ENCODE peak calls at places on chromosomes 2 and 18, in six cellular contexts. One of them, this sample, is unnamed.

GRCh38 chr2:134411279-134411827 is 157.5 kb downstream of the MGAT5 start:
- DNase-seq in adrenal gland: no peak
- DNase-seq in kidney epithelial cell: no peak
- DNase-seq in uterus: no peak
- DNase-seq in choroid plexus epithelial cell: no peak
- DNase-seq in CD8-positive, alpha-beta T cell: no peak
- DNase-seq in this sample: no peak

GRCh38 chr2:144515694-144516416 is 4.1 kb downstream of the ZEB2 start:
- DNase-seq in adrenal gland: peak
- DNase-seq in kidney epithelial cell: no peak
- DNase-seq in uterus: peak
- DNase-seq in choroid plexus epithelial cell: peak
- DNase-seq in CD8-positive, alpha-beta T cell: peak
- DNase-seq in this sample: peak

GRCh38 chr2:41500895-41501294 is 546.9 kb upstream of the PKDCC start:
- DNase-seq in adrenal gland: no peak
- DNase-seq in kidney epithelial cell: no peak
- DNase-seq in uterus: no peak
- DNase-seq in choroid plexus epithelial cell: no peak
- DNase-seq in CD8-positive, alpha-beta T cell: no peak
- DNase-seq in this sample: no peak

GRCh38 chr2:108805782-108806181 is 19.2 kb downstream of the CCDC138 start:
- DNase-seq in adrenal gland: no peak
- DNase-seq in kidney epithelial cell: no peak
- DNase-seq in uterus: no peak
- DNase-seq in choroid plexus epithelial cell: no peak
- DNase-seq in CD8-positive, alpha-beta T cell: no peak
- DNase-seq in this sample: no peak

GRCh38 chr2:29033172-29033571 is 41.2 kb downstream of the PCARE start:
- DNase-seq in adrenal gland: no peak
- DNase-seq in kidney epithelial cell: no peak
- DNase-seq in uterus: no peak
- DNase-seq in choroid plexus epithelial cell: peak
- DNase-seq in CD8-positive, alpha-beta T cell: no peak
- DNase-seq in this sample: no peak

GRCh38 chr18:25351280-25351772 is 640 bp downstream of the ZNF521 start:
- DNase-seq in adrenal gland: peak
- DNase-seq in kidney epithelial cell: no peak
- DNase-seq in uterus: no peak
- DNase-seq in choroid plexus epithelial cell: peak
- DNase-seq in CD8-positive, alpha-beta T cell: no peak
- DNase-seq in this sample: peak

GRCh38 chr2:217103752-217104540 is 244.1 kb upstream of the TNP1 start:
- DNase-seq in adrenal gland: no peak
- DNase-seq in kidney epithelial cell: peak
- DNase-seq in uterus: no peak
- DNase-seq in choroid plexus epithelial cell: peak
- DNase-seq in CD8-positive, alpha-beta T cell: no peak
- DNase-seq in this sample: no peak

GRCh38 chr2:133526468-133526769 is 41.8 kb downstream of the NCKAP5 start:
- DNase-seq in adrenal gland: no peak
- DNase-seq in kidney epithelial cell: no peak
- DNase-seq in uterus: no peak
- DNase-seq in choroid plexus epithelial cell: peak
- DNase-seq in CD8-positive, alpha-beta T cell: no peak
- DNase-seq in this sample: no peak

GRCh38 chr2:199303814-199304213 is 153.9 kb downstream of the SATB2 start:
- DNase-seq in adrenal gland: no peak
- DNase-seq in kidney epithelial cell: peak
- DNase-seq in uterus: no peak
- DNase-seq in choroid plexus epithelial cell: peak
- DNase-seq in CD8-positive, alpha-beta T cell: no peak
- DNase-seq in this sample: no peak

GRCh38 chr2:20623241-20623640 is 27.7 kb downstream of the HS1BP3 start:
- DNase-seq in adrenal gland: peak
- DNase-seq in kidney epithelial cell: no peak
- DNase-seq in uterus: peak
- DNase-seq in choroid plexus epithelial cell: no peak
- DNase-seq in CD8-positive, alpha-beta T cell: no peak
- DNase-seq in this sample: no peak

GRCh38 chr2:39361511-39361910 is 75.6 kb downstream of the MAP4K3 start:
- DNase-seq in adrenal gland: no peak
- DNase-seq in kidney epithelial cell: no peak
- DNase-seq in uterus: no peak
- DNase-seq in choroid plexus epithelial cell: no peak
- DNase-seq in CD8-positive, alpha-beta T cell: no peak
- DNase-seq in this sample: no peak

GRCh38 chr2:1581965-1582625 is 162.2 kb downstream of the PXDN start:
- DNase-seq in adrenal gland: no peak
- DNase-seq in kidney epithelial cell: no peak
- DNase-seq in uterus: no peak
- DNase-seq in choroid plexus epithelial cell: no peak
- DNase-seq in CD8-positive, alpha-beta T cell: no peak
- DNase-seq in this sample: no peak

GRCh38 chr2:11738589-11739436 is 7.6 kb upstream of the LPIN1 start:
- DNase-seq in adrenal gland: peak
- DNase-seq in kidney epithelial cell: no peak
- DNase-seq in uterus: peak
- DNase-seq in choroid plexus epithelial cell: peak
- DNase-seq in CD8-positive, alpha-beta T cell: no peak
- DNase-seq in this sample: peak

GRCh38 chr2:188279093-188279445 is 12.6 kb upstream of the GULP1 start:
- DNase-seq in adrenal gland: no peak
- DNase-seq in kidney epithelial cell: no peak
- DNase-seq in uterus: no peak
- DNase-seq in choroid plexus epithelial cell: no peak
- DNase-seq in CD8-positive, alpha-beta T cell: no peak
- DNase-seq in this sample: no peak

GRCh38 chr2:1055014-1055595 is 104.5 kb downstream of the SNTG2 start:
- DNase-seq in adrenal gland: no peak
- DNase-seq in kidney epithelial cell: peak
- DNase-seq in uterus: no peak
- DNase-seq in choroid plexus epithelial cell: peak
- DNase-seq in CD8-positive, alpha-beta T cell: no peak
- DNase-seq in this sample: no peak

GRCh38 chr18:63016270-63016669 is 300.9 kb downstream of the PHLPP1 start:
- DNase-seq in adrenal gland: peak
- DNase-seq in kidney epithelial cell: peak
- DNase-seq in uterus: peak
- DNase-seq in choroid plexus epithelial cell: peak
- DNase-seq in CD8-positive, alpha-beta T cell: peak
- DNase-seq in this sample: peak

GRCh38 chr2:215750763-215751162 is 262.6 kb downstream of the MREG start:
- DNase-seq in adrenal gland: no peak
- DNase-seq in kidney epithelial cell: no peak
- DNase-seq in uterus: no peak
- DNase-seq in choroid plexus epithelial cell: no peak
- DNase-seq in CD8-positive, alpha-beta T cell: no peak
- DNase-seq in this sample: no peak

GRCh38 chr2:157761520-157761919 is 114.6 kb downstream of the ACVR1 start:
- DNase-seq in adrenal gland: no peak
- DNase-seq in kidney epithelial cell: no peak
- DNase-seq in uterus: no peak
- DNase-seq in choroid plexus epithelial cell: peak
- DNase-seq in CD8-positive, alpha-beta T cell: no peak
- DNase-seq in this sample: no peak

GRCh38 chr18:44679912-44680270 is 797 bp upstream of the SETBP1 start:
- DNase-seq in adrenal gland: peak
- DNase-seq in kidney epithelial cell: no peak
- DNase-seq in uterus: peak
- DNase-seq in choroid plexus epithelial cell: peak
- DNase-seq in CD8-positive, alpha-beta T cell: peak
- DNase-seq in this sample: peak

GRCh38 chr2:147482590-147483292 is 362.1 kb upstream of the ACVR2A start:
- DNase-seq in adrenal gland: no peak
- DNase-seq in kidney epithelial cell: no peak
- DNase-seq in uterus: no peak
- DNase-seq in choroid plexus epithelial cell: no peak
- DNase-seq in CD8-positive, alpha-beta T cell: no peak
- DNase-seq in this sample: no peak

GRCh38 chr2:109125595-109126500 is 3.2 kb upstream of the SH3RF3 start:
- DNase-seq in adrenal gland: no peak
- DNase-seq in kidney epithelial cell: peak
- DNase-seq in uterus: no peak
- DNase-seq in choroid plexus epithelial cell: peak
- DNase-seq in CD8-positive, alpha-beta T cell: no peak
- DNase-seq in this sample: no peak

GRCh38 chr2:161010503-161010902 is 149.7 kb upstream of the TANK start:
- DNase-seq in adrenal gland: no peak
- DNase-seq in kidney epithelial cell: no peak
- DNase-seq in uterus: no peak
- DNase-seq in choroid plexus epithelial cell: no peak
- DNase-seq in CD8-positive, alpha-beta T cell: no peak
- DNase-seq in this sample: no peak

GRCh38 chr2:64273524-64274398 is 129.5 kb upstream of the PELI1 start:
- DNase-seq in adrenal gland: peak
- DNase-seq in kidney epithelial cell: peak
- DNase-seq in uterus: peak
- DNase-seq in choroid plexus epithelial cell: peak
- DNase-seq in CD8-positive, alpha-beta T cell: no peak
- DNase-seq in this sample: no peak

GRCh38 chr18:74831571-74832250 is 234.0 kb downstream of the ZNF407 start:
- DNase-seq in adrenal gland: no peak
- DNase-seq in kidney epithelial cell: no peak
- DNase-seq in uterus: no peak
- DNase-seq in choroid plexus epithelial cell: peak
- DNase-seq in CD8-positive, alpha-beta T cell: no peak
- DNase-seq in this sample: no peak

GRCh38 chr2:153455403-153455802 is 23.2 kb downstream of the RPRM start:
- DNase-seq in adrenal gland: no peak
- DNase-seq in kidney epithelial cell: no peak
- DNase-seq in uterus: no peak
- DNase-seq in choroid plexus epithelial cell: no peak
- DNase-seq in CD8-positive, alpha-beta T cell: no peak
- DNase-seq in this sample: no peak

GRCh38 chr18:75799449-75800330 is 372.2 kb upstream of the SMIM21 start:
- DNase-seq in adrenal gland: no peak
- DNase-seq in kidney epithelial cell: no peak
- DNase-seq in uterus: no peak
- DNase-seq in choroid plexus epithelial cell: no peak
- DNase-seq in CD8-positive, alpha-beta T cell: no peak
- DNase-seq in this sample: no peak

GRCh38 chr2:96409543-96410184 is 74.1 kb downstream of the NCAPH start:
- DNase-seq in adrenal gland: peak
- DNase-seq in kidney epithelial cell: no peak
- DNase-seq in uterus: no peak
- DNase-seq in choroid plexus epithelial cell: peak
- DNase-seq in CD8-positive, alpha-beta T cell: no peak
- DNase-seq in this sample: no peak

GRCh38 chr2:164711246-164712138 is 90.2 kb upstream of the GRB14 start:
- DNase-seq in adrenal gland: no peak
- DNase-seq in kidney epithelial cell: peak
- DNase-seq in uterus: no peak
- DNase-seq in choroid plexus epithelial cell: no peak
- DNase-seq in CD8-positive, alpha-beta T cell: no peak
- DNase-seq in this sample: no peak

GRCh38 chr2:164710252-164710633 is 89.0 kb upstream of the GRB14 start:
- DNase-seq in adrenal gland: no peak
- DNase-seq in kidney epithelial cell: no peak
- DNase-seq in uterus: no peak
- DNase-seq in choroid plexus epithelial cell: peak
- DNase-seq in CD8-positive, alpha-beta T cell: no peak
- DNase-seq in this sample: no peak

GRCh38 chr2:164719996-164720941 is 99.0 kb upstream of the GRB14 start:
- DNase-seq in adrenal gland: no peak
- DNase-seq in kidney epithelial cell: peak
- DNase-seq in uterus: no peak
- DNase-seq in choroid plexus epithelial cell: peak
- DNase-seq in CD8-positive, alpha-beta T cell: no peak
- DNase-seq in this sample: no peak

GRCh38 chr2:164717000-164717597 is 95.8 kb upstream of the GRB14 start:
- DNase-seq in adrenal gland: no peak
- DNase-seq in kidney epithelial cell: no peak
- DNase-seq in uterus: no peak
- DNase-seq in choroid plexus epithelial cell: peak
- DNase-seq in CD8-positive, alpha-beta T cell: no peak
- DNase-seq in this sample: peak

GRCh38 chr2:164714471-164714870 is 93.2 kb upstream of the GRB14 start:
- DNase-seq in adrenal gland: no peak
- DNase-seq in kidney epithelial cell: no peak
- DNase-seq in uterus: no peak
- DNase-seq in choroid plexus epithelial cell: no peak
- DNase-seq in CD8-positive, alpha-beta T cell: no peak
- DNase-seq in this sample: no peak
- TF ChIP-seq CTCF in adrenal gland: no peak
- TF ChIP-seq CTCF in kidney epithelial cell: no peak
- TF ChIP-seq CTCF in uterus: no peak
- TF ChIP-seq CTCF in choroid plexus epithelial cell: no peak
- TF ChIP-seq CTCF in CD8-positive, alpha-beta T cell: no peak
- TF ChIP-seq CTCF in this sample: no peak

GRCh38 chr2:47311764-47312503 is 91.0 kb upstream of the MSH2 start:
- DNase-seq in adrenal gland: no peak
- DNase-seq in kidney epithelial cell: no peak
- DNase-seq in uterus: no peak
- DNase-seq in choroid plexus epithelial cell: no peak
- DNase-seq in CD8-positive, alpha-beta T cell: no peak
- DNase-seq in this sample: no peak

GRCh38 chr2:47313728-47314127 is 89.2 kb upstream of the MSH2 start:
- DNase-seq in adrenal gland: no peak
- DNase-seq in kidney epithelial cell: no peak
- DNase-seq in uterus: no peak
- DNase-seq in choroid plexus epithelial cell: no peak
- DNase-seq in CD8-positive, alpha-beta T cell: no peak
- DNase-seq in this sample: no peak

GRCh38 chr2:47312504-47312875 is 90.5 kb upstream of the MSH2 start:
- DNase-seq in adrenal gland: no peak
- DNase-seq in kidney epithelial cell: no peak
- DNase-seq in uterus: no peak
- DNase-seq in choroid plexus epithelial cell: no peak
- DNase-seq in CD8-positive, alpha-beta T cell: no peak
- DNase-seq in this sample: no peak

GRCh38 chr2:47310801-47311560 is 92.0 kb upstream of the MSH2 start:
- DNase-seq in adrenal gland: peak
- DNase-seq in kidney epithelial cell: no peak
- DNase-seq in uterus: no peak
- DNase-seq in choroid plexus epithelial cell: no peak
- DNase-seq in CD8-positive, alpha-beta T cell: no peak
- DNase-seq in this sample: no peak

GRCh38 chr2:47313141-47313691 is 89.7 kb upstream of the MSH2 start:
- DNase-seq in adrenal gland: no peak
- DNase-seq in kidney epithelial cell: no peak
- DNase-seq in uterus: no peak
- DNase-seq in choroid plexus epithelial cell: peak
- DNase-seq in CD8-positive, alpha-beta T cell: no peak
- DNase-seq in this sample: no peak
- TF ChIP-seq CTCF in adrenal gland: no peak
- TF ChIP-seq CTCF in kidney epithelial cell: no peak
- TF ChIP-seq CTCF in uterus: no peak
- TF ChIP-seq CTCF in choroid plexus epithelial cell: peak
- TF ChIP-seq CTCF in CD8-positive, alpha-beta T cell: no peak
- TF ChIP-seq CTCF in this sample: no peak

GRCh38 chr2:206920310-206920709 is 19.0 kb upstream of the CPO start:
- DNase-seq in adrenal gland: no peak
- DNase-seq in kidney epithelial cell: no peak
- DNase-seq in uterus: no peak
- DNase-seq in choroid plexus epithelial cell: peak
- DNase-seq in CD8-positive, alpha-beta T cell: no peak
- DNase-seq in this sample: no peak
- TF ChIP-seq CTCF in adrenal gland: no peak
- TF ChIP-seq CTCF in kidney epithelial cell: no peak
- TF ChIP-seq CTCF in uterus: no peak
- TF ChIP-seq CTCF in choroid plexus epithelial cell: no peak
- TF ChIP-seq CTCF in CD8-positive, alpha-beta T cell: no peak
- TF ChIP-seq CTCF in this sample: no peak

GRCh38 chr2:27737676-27738348 is 33.7 kb upstream of the MRPL33 start:
- DNase-seq in adrenal gland: peak
- DNase-seq in kidney epithelial cell: no peak
- DNase-seq in uterus: no peak
- DNase-seq in choroid plexus epithelial cell: peak
- DNase-seq in CD8-positive, alpha-beta T cell: no peak
- DNase-seq in this sample: no peak
- TF ChIP-seq CTCF in adrenal gland: no peak
- TF ChIP-seq CTCF in kidney epithelial cell: no peak
- TF ChIP-seq CTCF in uterus: no peak
- TF ChIP-seq CTCF in choroid plexus epithelial cell: peak
- TF ChIP-seq CTCF in CD8-positive, alpha-beta T cell: no peak
- TF ChIP-seq CTCF in this sample: no peak